ENCODE peak calls at places on chromosomes 5 and 9, in five cellular contexts. E is GM12878, U is HepG2, F is A549, W is K562. N is an unnamed sample.

GRCh38 chr9:35826071-35826701 is 2.3 kb downstream of the FAM221B start:
- DNase-seq in E (peak; percentile 69), U (peak; percentile 65), F (peak; percentile 66), W (peak; percentile 62), N (peak; percentile 58)

GRCh38 chr9:90343360-90343759 is 299.3 kb downstream of the DIRAS2 start:
- DNase-seq in E (no peak), U (no peak), F (no peak), W (no peak), N (no peak)

GRCh38 chr9:116350213-116350612 is 196.6 kb downstream of the PAPPA start:
- DNase-seq in E (no peak), U (no peak), F (no peak), W (no peak), N (no peak)

GRCh38 chr5:160008877-160009590 is at the start of gene TTC1:
- DNase-seq in E (peak; percentile 98), U (peak; percentile 98), F (peak; percentile 99), W (peak; percentile 99), N (peak; percentile 90)

GRCh38 chr9:72884521-72884920 is 68.3 kb downstream of the ALDH1A1 start:
- DNase-seq in E (no peak), U (no peak), F (no peak), W (no peak), N (no peak)

GRCh38 chr9:91428927-91429351 is 5.3 kb upstream of the NFIL3 start:
- DNase-seq in E (no peak), U (no peak), F (no peak), W (no peak), N (no peak)

GRCh38 chr5:149153751-149154610 is 12.7 kb downstream of the ABLIM3 start:
- DNase-seq in E (no peak), U (peak; percentile 50), F (peak; percentile 35), W (peak; percentile 58), N (no peak)

GRCh38 chr5:73948720-73949119 is 322.7 kb downstream of the ARHGEF28 start:
- DNase-seq in E (no peak), U (no peak), F (no peak), W (no peak), N (no peak)

GRCh38 chr5:113450366-113451328 is 15.9 kb upstream of the TSSK1B start:
- DNase-seq in E (no peak), U (no peak), F (no peak), W (no peak), N (no peak)

GRCh38 chr5:172110921-172111873 is 76.8 kb downstream of the STK10 start:
- DNase-seq in E (peak; percentile 93), U (no peak), F (no peak), W (peak; percentile 50), N (no peak)

GRCh38 chr9:37574241-37574721 is 1.9 kb downstream of the FBXO10 start:
- DNase-seq in E (no peak), U (no peak), F (no peak), W (no peak), N (no peak)
- TF ChIP-seq HDAC2 in E (no peak), U (no peak), F (no peak), W (no peak), N (no peak)

DNA sequence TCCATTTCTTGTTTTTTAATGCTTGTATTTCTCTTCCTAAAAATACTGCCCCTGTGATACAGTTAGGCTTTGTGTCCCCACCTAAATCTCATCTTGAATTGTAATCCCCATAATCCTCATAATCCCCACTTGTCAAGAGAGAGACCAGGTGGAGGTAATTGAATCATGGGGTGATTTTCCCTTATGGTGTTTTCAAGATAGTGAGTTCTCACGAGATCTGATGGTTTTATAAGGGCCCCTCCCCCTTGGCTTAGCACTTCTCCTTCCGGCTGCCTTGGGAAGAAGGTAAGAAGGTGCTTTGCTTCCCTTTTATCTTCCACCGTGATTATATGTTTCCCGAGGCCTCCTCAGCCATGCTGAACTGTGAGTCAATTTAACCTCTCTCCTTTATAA is 227.4 kb downstream of the MAN2A1 start:
- DNase-seq in E (no peak), U (no peak), F (no peak), W (no peak), N (no peak)
- TF ChIP-seq HDAC2 in E (no peak), U (no peak), F (no peak), W (no peak), N (no peak)

DNA sequence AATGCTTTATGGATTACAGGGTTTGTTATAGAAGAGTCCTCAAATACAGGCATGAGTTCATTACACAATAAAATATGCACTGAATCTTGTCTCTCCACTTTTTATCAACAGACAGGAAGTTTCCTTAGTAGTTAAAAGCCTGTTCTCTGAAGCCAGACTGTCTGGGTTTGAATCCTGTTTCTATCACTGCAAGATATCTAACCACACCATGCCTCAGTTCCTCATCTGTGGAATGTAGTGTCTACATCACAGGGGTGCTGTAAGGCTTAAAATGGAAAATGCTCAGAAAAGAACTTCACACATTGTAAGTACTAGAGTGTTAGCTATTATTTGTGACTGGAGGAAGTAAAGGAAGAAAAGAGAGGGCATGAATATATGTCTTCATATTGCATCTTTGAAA is 9.3 kb downstream of the LIX1 start:
- DNase-seq in E (no peak), U (no peak), F (no peak), W (no peak), N (no peak)
- TF ChIP-seq HDAC2 in E (no peak), U (no peak), F (no peak), W (no peak), N (no peak)

GRCh38 chr5:146722361-146722779 is 156.2 kb downstream of the PPP2R2B start:
- DNase-seq in E (no peak), U (no peak), F (no peak), W (no peak), N (no peak)
- TF ChIP-seq HDAC2 in E (no peak), U (no peak), F (no peak), W (no peak), N (no peak)

GRCh38 chr9:4515958-4516375 is 25.7 kb downstream of the SLC1A1 start:
- DNase-seq in E (peak; percentile 43), U (no peak), F (no peak), W (no peak), N (no peak)
- TF ChIP-seq HDAC2 in E (no peak), U (no peak), F (no peak), W (no peak), N (no peak)

GRCh38 chr9:37471942-37472679 is 6.9 kb upstream of the ZBTB5 start:
- DNase-seq in E (no peak), U (peak; percentile 24), F (peak; percentile 97), W (no peak), N (peak; percentile 58)
- TF ChIP-seq HDAC2 in E (no peak), U (no peak), F (no peak), W (no peak), N (no peak)

DNA sequence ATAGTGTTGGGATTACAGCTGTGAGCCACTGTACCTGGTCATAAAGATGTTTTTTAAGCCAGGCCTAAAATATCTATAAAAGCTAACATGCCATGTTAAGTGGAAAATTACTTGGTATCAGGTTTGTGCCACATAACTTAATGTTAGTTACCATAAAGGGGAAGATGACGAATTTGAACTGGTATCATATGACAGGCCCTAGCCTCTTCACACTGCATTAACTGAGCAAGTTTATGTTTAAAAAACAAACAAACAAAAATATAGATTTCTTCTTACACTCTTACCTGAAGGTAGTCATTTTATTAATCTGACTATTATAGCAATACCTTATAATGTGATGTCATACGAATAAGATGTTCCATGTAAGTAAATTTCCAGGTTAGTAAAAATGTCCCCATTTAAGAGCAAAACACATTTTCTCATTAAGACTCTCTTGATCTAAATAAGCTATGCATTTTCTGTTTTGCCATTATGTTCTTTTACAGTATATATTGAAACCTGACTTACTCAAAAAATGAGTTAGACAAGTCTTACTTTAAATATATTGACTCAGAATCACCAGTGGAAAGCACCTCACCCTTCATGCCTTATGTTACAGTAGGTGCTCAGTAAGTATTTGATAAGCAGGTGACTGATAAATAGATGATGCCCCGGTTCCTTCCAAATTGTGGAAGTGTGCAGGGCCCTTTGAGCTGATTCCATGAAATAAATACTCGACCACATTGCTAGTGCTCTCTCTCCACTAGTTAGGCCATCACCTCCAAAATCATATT is 125.4 kb downstream of the CDC42SE2 start:
- DNase-seq in E (no peak), U (no peak), F (no peak), W (no peak), N (no peak)
- TF ChIP-seq HDAC2 in E (no peak), U (no peak), F (no peak), W (no peak), N (no peak)